ENCODE peak calls at places on chromosomes 16 and 17, in ten cellular contexts. G, K, Y, U, N, M, E, I, R and V are unnamed samples.

GRCh38 chr17:81460856-81461460 is 51.6 kb downstream of the ACTG1 start:
- DNase-seq in G (no peak), K (no peak), Y (no peak), U (no peak), N (no peak), M (peak), E (no peak), I (no peak), R (no peak), V (no peak)

GRCh38 chr17:47177261-47177660 is 11.8 kb downstream of the CDC27 start:
- DNase-seq in G (no peak), K (no peak), Y (no peak), U (no peak), N (no peak), M (no peak), E (no peak), I (no peak), R (no peak), V (no peak)

GRCh38 chr17:74288785-74289184 is 14.8 kb downstream of the DNAI2 start:
- DNase-seq in G (peak), K (no peak), Y (no peak), U (no peak), N (peak), M (no peak), E (no peak), I (no peak), R (no peak), V (no peak)

GRCh38 chr16:46896314-46896968 is 12.3 kb downstream of the GPT2 start:
- DNase-seq in G (no peak), K (no peak), Y (no peak), U (no peak), N (no peak), M (no peak), E (no peak), I (no peak), R (peak), V (no peak)

GRCh38 chr17:77491921-77492445 is 351.2 kb downstream of the SEC14L1 start:
- DNase-seq in G (peak), K (no peak), Y (no peak), U (no peak), N (no peak), M (no peak), E (peak), I (no peak), R (peak), V (no peak)

GRCh38 chr16:50736448-50736847 is 5.4 kb upstream of the CYLD start:
- DNase-seq in G (no peak), K (no peak), Y (no peak), U (no peak), N (no peak), M (no peak), E (no peak), I (no peak), R (no peak), V (no peak)

GRCh38 chr16:57029161-57030160 is 40.1 kb downstream of the NLRC5 start:
- DNase-seq in G (no peak), K (no peak), Y (no peak), U (no peak), N (peak), M (no peak), E (no peak), I (no peak), R (no peak), V (no peak)

GRCh38 chr17:50835563-50836231 is at the start of gene WFIKKN2:
- DNase-seq in G (no peak), K (no peak), Y (no peak), U (no peak), N (no peak), M (no peak), E (no peak), I (no peak), R (peak), V (no peak)

GRCh38 chr16:53849585-53849984 is 145.6 kb downstream of the FTO start:
- DNase-seq in G (no peak), K (no peak), Y (no peak), U (no peak), N (no peak), M (no peak), E (no peak), I (no peak), R (no peak), V (no peak)

GRCh38 chr17:47879028-47879585 is 16.9 kb upstream of the SP2 start:
- DNase-seq in G (no peak), K (no peak), Y (no peak), U (no peak), N (peak), M (no peak), E (no peak), I (no peak), R (no peak), V (no peak)

GRCh38 chr16:87064731-87065720 is 252.2 kb downstream of the C16orf95 start:
- DNase-seq in G (peak), K (no peak), Y (no peak), U (no peak), N (no peak), M (no peak), E (no peak), I (no peak), R (no peak), V (no peak)

GRCh38 chr16:49575352-49576172 is 202.0 kb downstream of the C16orf78 start:
- DNase-seq in G (peak), K (no peak), Y (no peak), U (no peak), N (no peak), M (no peak), E (no peak), I (peak), R (peak), V (no peak)

GRCh38 chr16:21116148-21116693 is 34.4 kb downstream of the DNAH3 start:
- DNase-seq in G (peak), K (no peak), Y (no peak), U (no peak), N (no peak), M (no peak), E (no peak), I (no peak), R (no peak), V (no peak)

GRCh38 chr17:57988301-57989010 is 402 bp upstream of the VEZF1 start:
- DNase-seq in G (peak), K (peak), Y (no peak), U (peak), N (peak), M (peak), E (peak), I (peak), R (peak), V (peak)

GRCh38 chr16:13909872-13910303 is 10.1 kb upstream of the ERCC4 start:
- DNase-seq in G (no peak), K (no peak), Y (no peak), U (no peak), N (peak), M (peak), E (no peak), I (peak), R (no peak), V (no peak)

GRCh38 chr16:16041196-16041892 is 91.9 kb downstream of the ABCC1 start:
- DNase-seq in G (no peak), K (no peak), Y (no peak), U (peak), N (no peak), M (no peak), E (no peak), I (no peak), R (no peak), V (no peak)

GRCh38 chr16:81214745-81215166 is 23.7 kb upstream of the BCO1 start:
- DNase-seq in G (peak), K (no peak), Y (no peak), U (no peak), N (no peak), M (peak), E (no peak), I (no peak), R (no peak), V (no peak)

GRCh38 chr17:81387235-81388060 is 7.8 kb upstream of the BAHCC1 start:
- DNase-seq in G (peak), K (no peak), Y (no peak), U (no peak), N (no peak), M (no peak), E (peak), I (no peak), R (peak), V (no peak)

GRCh38 chr17:56909742-56910508 is 3.9 kb downstream of the TRIM25 start:
- DNase-seq in G (no peak), K (no peak), Y (no peak), U (no peak), N (no peak), M (no peak), E (no peak), I (no peak), R (no peak), V (no peak)